ENCODE peak calls at places on chromosomes 11 and 22, in five cellular contexts. M is osteocyte, W is fibroblast of pulmonary artery, X is fibroblast of mammary gland, J is foreskin fibroblast. U is an unnamed sample.

GRCh38 chr11:114166389-114166788 is 106.9 kb downstream of the ZBTB16 start:
- DNase-seq in M (no peak), W (no peak), X (peak), J (no peak), U (no peak)

GRCh38 chr11:6232899-6233298 is 1.5 kb downstream of the FHIP1B start:
- DNase-seq in M (no peak), W (no peak), X (peak), J (no peak), U (no peak)

GRCh38 chr11:70343631-70344030 is 54.7 kb upstream of the CTTN start:
- DNase-seq in M (no peak), W (no peak), X (no peak), J (no peak), U (no peak)

GRCh38 chr11:93329936-93330445 is 551 bp upstream of the DEUP1 start:
- DNase-seq in M (no peak), W (no peak), X (peak), J (no peak), U (peak)

GRCh38 chr11:67438121-67438902 is 830 bp upstream of the PTPRCAP start:
- DNase-seq in M (no peak), W (no peak), X (no peak), J (no peak), U (peak)

GRCh38 chr22:20043997-20044342 is 23.1 kb downstream of the TANGO2 start:
- DNase-seq in M (no peak), W (no peak), X (no peak), J (no peak), U (no peak)

GRCh38 chr22:33002035-33002434 is 56.1 kb downstream of the SYN3 start:
- DNase-seq in M (peak), W (no peak), X (no peak), J (no peak), U (no peak)

GRCh38 chr11:67463186-67463585 is 5.9 kb downstream of the TMEM134 start:
- DNase-seq in M (no peak), W (no peak), X (no peak), J (no peak), U (no peak)

GRCh38 chr22:25057013-25057881 is 104.7 kb downstream of the KIAA1671 start:
- DNase-seq in M (peak), W (peak), X (peak), J (no peak), U (peak)

GRCh38 chr22:46303347-46303965 is 6.8 kb downstream of the GTSE1 start:
- DNase-seq in M (no peak), W (no peak), X (peak), J (peak), U (no peak)

GRCh38 chr11:2420502-2421225 is 20.1 kb downstream of the TSSC4 start:
- DNase-seq in M (no peak), W (peak), X (peak), J (peak), U (peak)

GRCh38 chr22:40671369-40671768 is 7.9 kb upstream of the MCHR1 start:
- DNase-seq in M (no peak), W (no peak), X (no peak), J (no peak), U (no peak)

GRCh38 chr11:16809901-16810668 is 71.6 kb downstream of the C11orf58 start:
- DNase-seq in M (no peak), W (peak), X (peak), J (peak), U (no peak)

GRCh38 chr11:911031-911889 is 650 bp upstream of the CHID1 start:
- DNase-seq in M (no peak), W (peak), X (peak), J (peak), U (peak)

GRCh38 chr11:27468643-27469332 is 3.8 kb downstream of the LGR4 start:
- DNase-seq in M (no peak), W (no peak), X (peak), J (peak), U (no peak)

GRCh38 chr11:11787305-11788066 is 54.3 kb upstream of the USP47 start:
- DNase-seq in M (peak), W (peak), X (peak), J (peak), U (peak)

GRCh38 chr22:19659805-19660345 is 54.4 kb upstream of the SEPTIN5 start:
- DNase-seq in M (peak), W (no peak), X (no peak), J (no peak), U (no peak)

GRCh38 chr11:123570939-123571590 is 83.4 kb downstream of the SCN3B start:
- DNase-seq in M (no peak), W (no peak), X (no peak), J (no peak), U (no peak)

GRCh38 chr22:26079009-26079408 is 90.3 kb upstream of the SEZ6L start:
- DNase-seq in M (no peak), W (no peak), X (no peak), J (no peak), U (no peak)

GRCh38 chr11:66688561-66689534 is 11.2 kb upstream of the RBM4B start:
- DNase-seq in M (no peak), W (no peak), X (no peak), J (no peak), U (no peak)

GRCh38 chr22:41361716-41362310 is 19.9 kb upstream of the TEF start:
- DNase-seq in M (no peak), W (peak), X (peak), J (no peak), U (no peak)

GRCh38 chr11:88103337-88104206 is 71.7 kb downstream of the RAB38 start:
- DNase-seq in M (no peak), W (peak), X (peak), J (peak), U (peak)

GRCh38 chr22:25054943-25055511 is 102.5 kb downstream of the KIAA1671 start:
- DNase-seq in M (no peak), W (no peak), X (no peak), J (no peak), U (no peak)

GRCh38 chr11:126305699-126306098 is 1.8 kb downstream of the DCPS start:
- DNase-seq in M (no peak), W (no peak), X (no peak), J (no peak), U (no peak)

GRCh38 chr11:67409261-67409666 is 5.4 kb downstream of the TBC1D10C start:
- DNase-seq in M (no peak), W (no peak), X (no peak), J (no peak), U (no peak)

GRCh38 chr22:31170971-31171370 is 11.0 kb downstream of the RNF185 start:
- DNase-seq in M (no peak), W (no peak), X (no peak), J (no peak), U (no peak)

GRCh38 chr22:17268501-17269223 is 49.4 kb upstream of the ADA2 start:
- DNase-seq in M (no peak), W (no peak), X (no peak), J (no peak), U (no peak)

GRCh38 chr11:19853016-19853415 is 140.4 kb downstream of the NAV2 start:
- DNase-seq in M (no peak), W (no peak), X (peak), J (peak), U (no peak)

GRCh38 chr22:45516923-45517675 is 14.4 kb downstream of the FBLN1 start:
- DNase-seq in M (no peak), W (no peak), X (peak), J (peak), U (no peak)

GRCh38 chr22:37769056-37769455 is 38.7 kb upstream of the GCAT start:
- DNase-seq in M (no peak), W (no peak), X (no peak), J (no peak), U (no peak)

GRCh38 chr11:127056338-127056971 is 55.9 kb upstream of the KIRREL3 start:
- DNase-seq in M (no peak), W (no peak), X (no peak), J (peak), U (peak)

GRCh38 chr22:28741200-28741757 is 341 bp downstream of the CHEK2 start:
- DNase-seq in M (no peak), W (no peak), X (no peak), J (no peak), U (no peak)

GRCh38 chr11:24389575-24389974 is 107.3 kb upstream of the LUZP2 start:
- DNase-seq in M (no peak), W (no peak), X (no peak), J (no peak), U (no peak)

GRCh38 chr11:134406264-134407185 is 5.5 kb downstream of the B3GAT1 start:
- DNase-seq in M (no peak), W (no peak), X (peak), J (no peak), U (no peak)

GRCh38 chr11:14506532-14506931 is 6.9 kb upstream of the COPB1 start:
- DNase-seq in M (no peak), W (peak), X (peak), J (no peak), U (no peak)

GRCh38 chr11:122598971-122599370 is 56.6 kb upstream of the UBASH3B start:
- DNase-seq in M (no peak), W (no peak), X (peak), J (no peak), U (no peak)

GRCh38 chr11:86999859-87000753 is 37.6 kb upstream of the TMEM135 start:
- DNase-seq in M (no peak), W (peak), X (no peak), J (no peak), U (no peak)

GRCh38 chr11:31804439-31805036 is 6.6 kb downstream of the PAX6 start:
- DNase-seq in M (no peak), W (no peak), X (no peak), J (no peak), U (no peak)

GRCh38 chr11:116371146-116371545 is 401.6 kb downstream of the BUD13 start:
- DNase-seq in M (no peak), W (no peak), X (no peak), J (no peak), U (no peak)

GRCh38 chr11:116360542-116360941 is 412.2 kb downstream of the BUD13 start:
- DNase-seq in M (no peak), W (no peak), X (no peak), J (no peak), U (no peak)

GRCh38 chr11:116364357-116364756 is 408.4 kb downstream of the BUD13 start:
- DNase-seq in M (no peak), W (no peak), X (no peak), J (no peak), U (no peak)

GRCh38 chr11:116366980-116367640 is 405.7 kb downstream of the BUD13 start:
- DNase-seq in M (no peak), W (peak), X (no peak), J (no peak), U (no peak)

DNA sequence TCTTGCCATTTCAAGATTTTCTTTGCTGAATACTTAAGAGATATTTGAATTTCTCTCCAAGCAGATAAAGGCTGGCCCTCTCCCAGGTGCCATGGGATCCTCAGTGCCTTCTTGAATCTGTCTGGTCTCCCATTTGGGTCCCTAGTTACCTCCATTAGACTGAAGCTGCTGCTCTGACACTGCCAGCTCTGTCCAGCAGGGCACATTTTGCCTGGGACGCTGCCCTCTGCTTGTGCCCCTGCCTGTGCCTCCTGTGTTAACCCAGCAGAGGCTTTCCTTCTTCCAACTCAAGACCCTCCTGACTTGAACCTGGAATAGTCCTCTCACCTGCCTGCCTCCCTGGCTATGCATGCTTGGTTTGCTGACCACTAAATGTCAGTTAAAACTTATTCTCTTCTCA is 406.3 kb downstream of the BUD13 start:
- DNase-seq in M (no peak), W (no peak), X (no peak), J (no peak), U (no peak)
- TF ChIP-seq CTCF in M (no peak), W (no peak), X (no peak), J (no peak), U (no peak)

GRCh38 chr11:108732395-108732794 is 67.5 kb downstream of the DDX10 start:
- DNase-seq in M (no peak), W (no peak), X (no peak), J (no peak), U (no peak)

GRCh38 chr11:108733479-108734116 is 68.7 kb downstream of the DDX10 start:
- DNase-seq in M (no peak), W (peak), X (peak), J (peak), U (no peak)

GRCh38 chr11:108734956-108735559 is 70.2 kb downstream of the DDX10 start:
- DNase-seq in M (no peak), W (peak), X (peak), J (no peak), U (no peak)
- TF ChIP-seq CTCF in M (peak), W (peak), X (peak), J (peak), U (peak)

DNA sequence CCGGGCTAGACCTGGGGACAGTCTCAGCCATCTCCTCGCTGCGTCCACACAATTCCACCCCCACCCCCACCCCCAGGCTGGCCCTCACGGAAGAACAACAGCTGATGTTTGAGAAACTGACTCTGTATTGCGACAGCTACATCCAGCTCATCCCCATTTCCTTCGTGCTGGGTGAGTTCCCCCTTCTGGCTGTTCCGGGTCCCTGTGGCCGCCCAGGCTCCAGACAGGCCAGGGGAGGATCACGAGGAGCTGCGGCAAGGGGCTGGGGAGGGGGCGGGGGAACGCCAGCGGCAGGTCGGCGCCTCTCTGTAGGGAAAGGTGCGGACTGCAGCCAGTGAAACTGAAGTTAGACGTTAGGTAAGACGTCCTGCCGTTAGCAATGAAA is 4.9 kb downstream of the BEST1 start:
- DNase-seq in M (peak), W (peak), X (peak), J (peak), U (peak)
- TF ChIP-seq CTCF in M (peak), W (peak), X (peak), J (peak), U (no peak)

DNA sequence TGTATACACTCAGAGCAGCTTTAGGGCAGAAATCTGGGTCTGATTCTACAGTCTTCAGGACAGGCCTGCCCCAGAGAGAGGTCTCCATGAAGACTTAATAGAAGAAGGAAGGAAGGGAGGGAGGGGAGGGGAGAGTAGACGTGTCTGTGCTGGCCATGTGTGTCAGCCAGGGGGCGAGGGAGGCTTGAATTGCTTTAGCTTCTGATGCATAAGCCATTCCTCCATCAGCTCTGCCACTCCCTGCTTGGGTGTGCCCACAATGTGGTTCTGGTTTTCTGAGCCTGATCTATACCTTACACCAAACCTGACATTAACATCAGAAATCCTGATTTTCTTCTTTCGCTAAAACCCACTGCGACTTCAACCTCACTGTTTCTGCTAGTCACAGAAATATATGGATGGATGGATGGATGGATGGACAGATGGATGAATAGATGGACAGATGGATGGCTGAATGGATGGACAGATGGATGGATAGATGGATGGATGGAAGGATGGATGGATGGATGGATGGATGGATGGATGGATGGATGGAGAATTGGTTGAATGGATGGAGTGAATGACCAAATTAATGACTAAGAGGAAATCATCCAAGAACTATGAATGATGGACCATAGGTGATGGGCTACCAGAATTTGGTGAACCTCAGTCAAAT is 56.5 kb upstream of the PRDM11 start:
- DNase-seq in M (no peak), W (peak), X (peak), J (no peak), U (no peak)
- TF ChIP-seq CTCF in M (peak), W (peak), X (peak), J (peak), U (no peak)

DNA sequence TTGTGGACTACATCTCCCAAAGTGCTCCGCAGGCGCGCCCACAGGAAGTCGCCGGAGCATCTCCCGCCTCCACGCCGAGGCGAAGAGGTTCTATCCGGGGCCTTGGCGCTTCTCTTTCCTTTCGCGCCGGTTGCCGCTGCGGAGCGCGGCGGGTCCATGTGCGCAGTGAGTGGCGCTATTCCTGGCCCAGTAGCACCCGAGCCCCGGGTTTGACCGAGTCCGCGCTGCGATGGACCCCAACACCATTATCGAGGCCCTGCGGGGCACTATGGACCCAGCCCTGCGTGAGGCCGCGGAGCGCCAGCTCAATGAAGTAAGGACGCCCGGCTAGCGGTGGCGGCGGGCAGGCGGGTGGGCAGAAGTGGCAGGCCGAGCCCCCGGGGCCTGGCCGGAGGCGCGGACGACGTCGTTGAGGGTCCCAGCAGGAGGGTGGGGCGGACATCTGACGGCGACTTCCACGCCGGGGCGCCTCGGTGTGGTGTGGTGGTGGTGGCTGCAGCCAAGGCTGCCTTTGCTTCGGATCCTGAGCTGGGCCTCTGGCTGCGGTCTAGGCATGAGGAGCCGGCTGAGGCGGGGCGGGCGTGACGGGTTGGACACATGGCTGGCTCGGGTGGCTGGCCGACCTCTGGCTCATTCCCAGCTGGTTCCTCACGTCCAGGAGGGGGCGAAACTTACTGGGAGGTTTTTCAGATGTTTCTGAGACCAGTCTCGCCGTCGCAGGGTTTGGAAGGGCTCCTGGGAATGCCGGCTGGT is at the start of gene IPO7:
- DNase-seq in M (peak), W (peak), X (peak), J (peak), U (peak)
- TF ChIP-seq CTCF in M (peak), W (peak), X (peak), J (peak), U (no peak)